ENCODE peak calls at places on chromosomes 4 and X, in five cellular contexts. One of them, this sample, is unnamed.

GRCh38 chr4:183399616-183400015 is 44.8 kb upstream of the CDKN2AIP start:
- DNase-seq in heart left ventricle: no peak
- DNase-seq in AG08395: no peak
- DNase-seq in CD4-positive, alpha-beta memory T cell: no peak
- DNase-seq in HCT116: no peak
- DNase-seq in this sample: no peak

GRCh38 chr4:76388160-76388908 is 32.6 kb downstream of the CCDC158 start:
- DNase-seq in heart left ventricle: no peak
- DNase-seq in AG08395: no peak
- DNase-seq in CD4-positive, alpha-beta memory T cell: no peak
- DNase-seq in HCT116: no peak
- DNase-seq in this sample: no peak

GRCh38 chr4:139641218-139641617 is 24.4 kb upstream of the MGST2 start:
- DNase-seq in heart left ventricle: no peak
- DNase-seq in AG08395: peak; percentile 59
- DNase-seq in CD4-positive, alpha-beta memory T cell: no peak
- DNase-seq in HCT116: no peak
- DNase-seq in this sample: no peak

GRCh38 chr4:162952232-162952631 is 214.5 kb downstream of the NAF1 start:
- DNase-seq in heart left ventricle: no peak
- DNase-seq in AG08395: no peak
- DNase-seq in CD4-positive, alpha-beta memory T cell: no peak
- DNase-seq in HCT116: peak; percentile 29
- DNase-seq in this sample: no peak

GRCh38 chr4:130849985-130850632 is 1754.2 kb downstream of the C4orf33 start:
- DNase-seq in heart left ventricle: no peak
- DNase-seq in AG08395: no peak
- DNase-seq in CD4-positive, alpha-beta memory T cell: no peak
- DNase-seq in HCT116: no peak
- DNase-seq in this sample: no peak

GRCh38 chr4:153181293-153182080 is 22.8 kb upstream of the TRIM2 start:
- DNase-seq in heart left ventricle: no peak
- DNase-seq in AG08395: peak; percentile 46
- DNase-seq in CD4-positive, alpha-beta memory T cell: no peak
- DNase-seq in HCT116: no peak
- DNase-seq in this sample: no peak

GRCh38 chrX:33211356-33212254 is at the start of gene DMD:
- DNase-seq in heart left ventricle: peak; percentile 40
- DNase-seq in AG08395: no peak
- DNase-seq in CD4-positive, alpha-beta memory T cell: no peak
- DNase-seq in HCT116: no peak
- DNase-seq in this sample: peak; percentile 52

GRCh38 chr4:178481564-178481963 is 1039.3 kb upstream of the AGA start:
- DNase-seq in heart left ventricle: no peak
- DNase-seq in AG08395: no peak
- DNase-seq in CD4-positive, alpha-beta memory T cell: no peak
- DNase-seq in HCT116: no peak
- DNase-seq in this sample: no peak

GRCh38 chr4:7894677-7895181 is 44.9 kb downstream of the AFAP1 start:
- DNase-seq in heart left ventricle: no peak
- DNase-seq in AG08395: no peak
- DNase-seq in CD4-positive, alpha-beta memory T cell: no peak
- DNase-seq in HCT116: no peak
- DNase-seq in this sample: no peak

GRCh38 chr4:102477657-102478056 is 23.5 kb upstream of the NFKB1 start:
- DNase-seq in heart left ventricle: no peak
- DNase-seq in AG08395: peak; percentile 56
- DNase-seq in CD4-positive, alpha-beta memory T cell: no peak
- DNase-seq in HCT116: no peak
- DNase-seq in this sample: no peak

GRCh38 chr4:101941816-101942358 is 151.4 kb downstream of the BANK1 start:
- DNase-seq in heart left ventricle: no peak
- DNase-seq in AG08395: no peak
- DNase-seq in CD4-positive, alpha-beta memory T cell: no peak
- DNase-seq in HCT116: no peak
- DNase-seq in this sample: no peak

GRCh38 chr4:83890816-83891215 is 354.9 kb downstream of the GPAT3 start:
- DNase-seq in heart left ventricle: no peak
- DNase-seq in AG08395: no peak
- DNase-seq in CD4-positive, alpha-beta memory T cell: no peak
- DNase-seq in HCT116: no peak
- DNase-seq in this sample: no peak

GRCh38 chr4:98199247-98199646 is 56.0 kb upstream of the STPG2 start:
- DNase-seq in heart left ventricle: no peak
- DNase-seq in AG08395: no peak
- DNase-seq in CD4-positive, alpha-beta memory T cell: no peak
- DNase-seq in HCT116: no peak
- DNase-seq in this sample: no peak

GRCh38 chrX:48703642-48704481 is 7.3 kb downstream of the SUV39H1 start:
- DNase-seq in heart left ventricle: no peak
- DNase-seq in AG08395: peak; percentile 41
- DNase-seq in CD4-positive, alpha-beta memory T cell: no peak
- DNase-seq in HCT116: no peak
- DNase-seq in this sample: no peak

GRCh38 chrX:51931761-51932160 is 38.3 kb downstream of the MAGED1 start:
- DNase-seq in heart left ventricle: no peak
- DNase-seq in AG08395: no peak
- DNase-seq in CD4-positive, alpha-beta memory T cell: no peak
- DNase-seq in HCT116: no peak
- DNase-seq in this sample: no peak